ENCODE peak calls at places on chromosomes 1 and 21, in ten cellular contexts. One of them, this sample, is unnamed.

GRCh38 chr1:39407496-39407888 is 83.9 kb upstream of the BMP8A start:
- DNase-seq in thyroid gland: peak; percentile 56
- DNase-seq in endothelial cell: no peak
- DNase-seq in H9: no peak
- DNase-seq in tibial nerve: no peak
- DNase-seq in heart left ventricle: no peak
- DNase-seq in uterus: no peak
- DNase-seq in HFF-Myc: no peak
- DNase-seq in pancreas: no peak
- DNase-seq in choroid plexus epithelial cell: no peak
- DNase-seq in this sample: no peak

GRCh38 chr1:52632732-52633290 is at the start of gene SHISAL2A:
- DNase-seq in HFF-Myc: no peak
- DNase-seq in choroid plexus epithelial cell: no peak
- DNase-seq in heart left ventricle: peak; percentile 74
- DNase-seq in pancreas: peak; percentile 61
- DNase-seq in uterus: no peak
- DNase-seq in thyroid gland: peak; percentile 64
- DNase-seq in endothelial cell: peak; percentile 55
- DNase-seq in tibial nerve: no peak
- DNase-seq in H9: peak; percentile 66
- DNase-seq in this sample: peak; percentile 65

GRCh38 chr1:20120796-20121195 is 1.5 kb upstream of the PLA2G2D start:
- DNase-seq in tibial nerve: no peak
- DNase-seq in pancreas: no peak
- DNase-seq in uterus: no peak
- DNase-seq in endothelial cell: no peak
- DNase-seq in H9: no peak
- DNase-seq in HFF-Myc: no peak
- DNase-seq in thyroid gland: no peak
- DNase-seq in choroid plexus epithelial cell: no peak
- DNase-seq in heart left ventricle: no peak
- DNase-seq in this sample: no peak

GRCh38 chr1:22364764-22365163 is 86.9 kb upstream of the ZBTB40 start:
- DNase-seq in HFF-Myc: no peak
- DNase-seq in endothelial cell: no peak
- DNase-seq in thyroid gland: peak; percentile 28
- DNase-seq in pancreas: no peak
- DNase-seq in tibial nerve: no peak
- DNase-seq in H9: peak; percentile 65
- DNase-seq in heart left ventricle: no peak
- DNase-seq in choroid plexus epithelial cell: no peak
- DNase-seq in uterus: no peak
- DNase-seq in this sample: no peak

GRCh38 chr1:160375788-160376524 is 9.1 kb downstream of the NHLH1 start:
- DNase-seq in endothelial cell: no peak
- DNase-seq in thyroid gland: no peak
- DNase-seq in choroid plexus epithelial cell: peak; percentile 37
- DNase-seq in tibial nerve: no peak
- DNase-seq in HFF-Myc: no peak
- DNase-seq in heart left ventricle: no peak
- DNase-seq in uterus: no peak
- DNase-seq in H9: peak; percentile 67
- DNase-seq in pancreas: no peak
- DNase-seq in this sample: peak; percentile 50

GRCh38 chr21:37198989-37199924 is 67.9 kb downstream of the VPS26C start:
- DNase-seq in endothelial cell: no peak
- DNase-seq in H9: no peak
- DNase-seq in pancreas: no peak
- DNase-seq in tibial nerve: no peak
- DNase-seq in uterus: no peak
- DNase-seq in thyroid gland: no peak
- DNase-seq in HFF-Myc: no peak
- DNase-seq in choroid plexus epithelial cell: peak; percentile 60
- DNase-seq in heart left ventricle: no peak
- DNase-seq in this sample: no peak

GRCh38 chr1:226369110-226369509 is 38.8 kb downstream of the PARP1 start:
- DNase-seq in choroid plexus epithelial cell: no peak
- DNase-seq in tibial nerve: no peak
- DNase-seq in H9: no peak
- DNase-seq in heart left ventricle: no peak
- DNase-seq in HFF-Myc: no peak
- DNase-seq in uterus: no peak
- DNase-seq in endothelial cell: no peak
- DNase-seq in pancreas: no peak
- DNase-seq in thyroid gland: peak; percentile 66
- DNase-seq in this sample: no peak

GRCh38 chr1:205600085-205600484 is 31.7 kb downstream of the ELK4 start:
- DNase-seq in heart left ventricle: no peak
- DNase-seq in tibial nerve: no peak
- DNase-seq in endothelial cell: no peak
- DNase-seq in H9: no peak
- DNase-seq in choroid plexus epithelial cell: peak; percentile 78
- DNase-seq in pancreas: no peak
- DNase-seq in HFF-Myc: no peak
- DNase-seq in thyroid gland: no peak
- DNase-seq in uterus: no peak
- DNase-seq in this sample: peak; percentile 42

GRCh38 chr1:44678626-44679025 is 4.1 kb downstream of the ARMH1 start:
- DNase-seq in thyroid gland: no peak
- DNase-seq in HFF-Myc: no peak
- DNase-seq in endothelial cell: no peak
- DNase-seq in heart left ventricle: no peak
- DNase-seq in uterus: no peak
- DNase-seq in tibial nerve: no peak
- DNase-seq in H9: no peak
- DNase-seq in choroid plexus epithelial cell: no peak
- DNase-seq in pancreas: no peak
- DNase-seq in this sample: no peak

GRCh38 chr1:44678120-44678519 is 3.6 kb downstream of the ARMH1 start:
- DNase-seq in H9: no peak
- DNase-seq in uterus: no peak
- DNase-seq in thyroid gland: no peak
- DNase-seq in heart left ventricle: no peak
- DNase-seq in HFF-Myc: no peak
- DNase-seq in choroid plexus epithelial cell: no peak
- DNase-seq in pancreas: no peak
- DNase-seq in endothelial cell: no peak
- DNase-seq in tibial nerve: no peak
- DNase-seq in this sample: no peak

GRCh38 chr1:44676484-44677200 is 2.1 kb downstream of the ARMH1 start:
- DNase-seq in endothelial cell: no peak
- DNase-seq in pancreas: no peak
- DNase-seq in thyroid gland: no peak
- DNase-seq in choroid plexus epithelial cell: peak; percentile 93
- DNase-seq in heart left ventricle: no peak
- DNase-seq in H9: no peak
- DNase-seq in HFF-Myc: peak; percentile 61
- DNase-seq in tibial nerve: no peak
- DNase-seq in uterus: no peak
- DNase-seq in this sample: no peak

GRCh38 chr1:44675186-44675585 is 672 bp downstream of the ARMH1 start:
- DNase-seq in H9: no peak
- DNase-seq in choroid plexus epithelial cell: no peak
- DNase-seq in endothelial cell: no peak
- DNase-seq in uterus: no peak
- DNase-seq in tibial nerve: no peak
- DNase-seq in heart left ventricle: no peak
- DNase-seq in thyroid gland: no peak
- DNase-seq in HFF-Myc: no peak
- DNase-seq in pancreas: no peak
- DNase-seq in this sample: no peak

DNA sequence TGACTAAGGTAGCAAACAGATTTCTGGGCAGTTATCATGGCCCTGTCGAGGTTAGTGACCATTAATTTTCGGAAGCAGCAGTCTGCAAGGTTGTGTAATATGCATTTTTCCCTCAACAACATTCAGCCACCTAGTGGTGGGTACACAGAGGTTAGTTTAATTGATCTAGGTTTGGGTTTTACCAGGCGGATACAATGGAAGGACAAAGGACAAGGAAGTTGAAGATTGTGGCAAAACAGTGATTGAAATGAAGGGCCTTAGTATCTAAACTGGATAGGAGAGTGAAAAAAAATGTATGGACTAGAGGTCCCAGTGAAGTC is 2.6 kb downstream of the ARMH1 start:
- DNase-seq in H9: no peak
- DNase-seq in choroid plexus epithelial cell: peak; percentile 69
- DNase-seq in pancreas: no peak
- DNase-seq in uterus: no peak
- DNase-seq in tibial nerve: no peak
- DNase-seq in endothelial cell: no peak
- DNase-seq in heart left ventricle: no peak
- DNase-seq in HFF-Myc: no peak
- DNase-seq in thyroid gland: no peak
- DNase-seq in this sample: no peak
- TF ChIP-seq CTCF in H9: peak; percentile 73
- TF ChIP-seq CTCF in choroid plexus epithelial cell: peak; percentile 62
- TF ChIP-seq CTCF in pancreas: peak; percentile 32
- TF ChIP-seq CTCF in uterus: peak; percentile 30
- TF ChIP-seq CTCF in tibial nerve: no peak
- TF ChIP-seq CTCF in endothelial cell: peak; percentile 70
- TF ChIP-seq CTCF in heart left ventricle: peak; percentile 45
- TF ChIP-seq CTCF in HFF-Myc: peak; percentile 57
- TF ChIP-seq CTCF in thyroid gland: peak; percentile 20
- TF ChIP-seq CTCF in this sample: no peak

DNA sequence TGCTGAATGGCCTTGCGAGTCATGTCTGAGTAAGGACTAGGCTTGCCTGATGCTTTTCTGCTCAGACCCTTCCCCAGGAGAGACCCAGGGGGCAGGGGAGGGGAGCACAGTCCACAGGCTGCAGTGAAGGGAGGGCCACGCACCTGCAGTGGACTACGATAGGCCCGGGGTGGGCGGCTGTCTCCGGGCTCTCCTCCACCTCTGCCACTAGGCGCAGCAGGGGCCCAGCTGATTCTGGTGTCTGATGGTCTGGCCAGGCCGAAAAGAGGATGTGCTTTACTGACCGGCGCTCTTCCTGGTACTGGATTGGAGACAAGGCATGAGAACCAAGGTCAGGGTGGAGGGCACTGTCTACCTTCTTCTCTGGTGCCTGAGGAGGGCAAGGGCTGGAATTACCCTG is 7.9 kb upstream of the ARL8A start:
- DNase-seq in heart left ventricle: no peak
- DNase-seq in H9: peak; percentile 48
- DNase-seq in endothelial cell: no peak
- DNase-seq in uterus: no peak
- DNase-seq in thyroid gland: no peak
- DNase-seq in tibial nerve: no peak
- DNase-seq in pancreas: no peak
- DNase-seq in choroid plexus epithelial cell: no peak
- DNase-seq in HFF-Myc: no peak
- DNase-seq in this sample: no peak
- TF ChIP-seq CTCF in heart left ventricle: no peak
- TF ChIP-seq CTCF in H9: no peak
- TF ChIP-seq CTCF in endothelial cell: no peak
- TF ChIP-seq CTCF in uterus: no peak
- TF ChIP-seq CTCF in thyroid gland: no peak
- TF ChIP-seq CTCF in tibial nerve: no peak
- TF ChIP-seq CTCF in pancreas: no peak
- TF ChIP-seq CTCF in choroid plexus epithelial cell: no peak
- TF ChIP-seq CTCF in HFF-Myc: no peak
- TF ChIP-seq CTCF in this sample: no peak

GRCh38 chr21:35843911-35844667 is 216.2 kb downstream of the SETD4 start:
- DNase-seq in pancreas: no peak
- DNase-seq in thyroid gland: no peak
- DNase-seq in HFF-Myc: no peak
- DNase-seq in uterus: peak; percentile 26
- DNase-seq in choroid plexus epithelial cell: no peak
- DNase-seq in endothelial cell: no peak
- DNase-seq in tibial nerve: no peak
- DNase-seq in H9: no peak
- DNase-seq in heart left ventricle: no peak
- DNase-seq in this sample: no peak

GRCh38 chr21:35838350-35838749 is 222.0 kb downstream of the SETD4 start:
- DNase-seq in HFF-Myc: no peak
- DNase-seq in heart left ventricle: no peak
- DNase-seq in endothelial cell: no peak
- DNase-seq in tibial nerve: no peak
- DNase-seq in pancreas: no peak
- DNase-seq in uterus: no peak
- DNase-seq in choroid plexus epithelial cell: no peak
- DNase-seq in H9: no peak
- DNase-seq in thyroid gland: no peak
- DNase-seq in this sample: no peak

GRCh38 chr21:35840949-35841348 is 219.4 kb downstream of the SETD4 start:
- DNase-seq in pancreas: no peak
- DNase-seq in endothelial cell: no peak
- DNase-seq in H9: no peak
- DNase-seq in HFF-Myc: no peak
- DNase-seq in uterus: no peak
- DNase-seq in choroid plexus epithelial cell: no peak
- DNase-seq in thyroid gland: no peak
- DNase-seq in heart left ventricle: no peak
- DNase-seq in tibial nerve: no peak
- DNase-seq in this sample: no peak

GRCh38 chr21:35838987-35839763 is 221.2 kb downstream of the SETD4 start:
- DNase-seq in tibial nerve: no peak
- DNase-seq in pancreas: no peak
- DNase-seq in choroid plexus epithelial cell: no peak
- DNase-seq in thyroid gland: no peak
- DNase-seq in HFF-Myc: no peak
- DNase-seq in heart left ventricle: no peak
- DNase-seq in uterus: no peak
- DNase-seq in endothelial cell: no peak
- DNase-seq in H9: no peak
- DNase-seq in this sample: no peak

DNA sequence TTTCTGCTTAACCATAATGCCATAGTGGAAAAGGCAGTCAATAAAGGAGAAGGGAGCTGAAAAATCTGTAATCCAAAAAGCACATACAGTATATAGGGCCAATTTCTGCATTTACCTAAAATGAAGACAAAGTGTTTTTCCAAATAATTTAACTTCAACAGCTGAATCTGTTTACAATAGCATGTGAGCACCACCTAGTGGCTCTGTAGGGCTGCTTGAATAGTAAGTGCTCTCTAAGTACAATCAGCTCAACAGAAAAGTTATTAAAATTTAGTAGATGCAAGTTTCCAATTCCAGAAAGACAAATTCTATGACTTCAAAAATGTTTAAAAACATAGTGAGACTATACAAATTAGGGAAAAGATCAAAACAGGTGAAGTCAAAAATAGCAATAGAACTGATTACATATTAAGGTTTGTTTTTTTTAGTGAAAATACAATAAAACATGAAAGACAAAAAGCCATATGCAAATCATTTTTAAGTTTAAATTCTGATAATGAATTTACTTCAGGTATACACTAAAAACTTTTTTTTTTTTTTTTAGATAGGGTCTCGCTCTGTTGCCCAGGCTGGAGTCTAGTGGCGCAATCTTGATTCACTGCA is 220.0 kb downstream of the SETD4 start:
- DNase-seq in choroid plexus epithelial cell: peak; percentile 95
- DNase-seq in thyroid gland: peak; percentile 69
- DNase-seq in tibial nerve: peak; percentile 56
- DNase-seq in uterus: peak; percentile 26
- DNase-seq in HFF-Myc: peak; percentile 63
- DNase-seq in H9: no peak
- DNase-seq in heart left ventricle: no peak
- DNase-seq in pancreas: no peak
- DNase-seq in endothelial cell: peak; percentile 52
- DNase-seq in this sample: peak; percentile 36
- TF ChIP-seq CTCF in choroid plexus epithelial cell: peak; percentile 86
- TF ChIP-seq CTCF in thyroid gland: peak; percentile 75
- TF ChIP-seq CTCF in tibial nerve: peak; percentile 67
- TF ChIP-seq CTCF in uterus: peak; percentile 58
- TF ChIP-seq CTCF in HFF-Myc: peak; percentile 83
- TF ChIP-seq CTCF in H9: peak; percentile 94
- TF ChIP-seq CTCF in heart left ventricle: peak; percentile 82
- TF ChIP-seq CTCF in pancreas: peak; percentile 75
- TF ChIP-seq CTCF in endothelial cell: peak; percentile 63
- TF ChIP-seq CTCF in this sample: peak; percentile 65

GRCh38 chr1:169339773-169340172 is 27.8 kb downstream of the NME7 start:
- DNase-seq in H9: no peak
- DNase-seq in choroid plexus epithelial cell: no peak
- DNase-seq in thyroid gland: no peak
- DNase-seq in heart left ventricle: no peak
- DNase-seq in HFF-Myc: no peak
- DNase-seq in pancreas: no peak
- DNase-seq in uterus: no peak
- DNase-seq in endothelial cell: no peak
- DNase-seq in tibial nerve: no peak
- DNase-seq in this sample: no peak
- TF ChIP-seq CTCF in H9: no peak
- TF ChIP-seq CTCF in choroid plexus epithelial cell: no peak
- TF ChIP-seq CTCF in thyroid gland: no peak
- TF ChIP-seq CTCF in heart left ventricle: no peak
- TF ChIP-seq CTCF in HFF-Myc: no peak
- TF ChIP-seq CTCF in pancreas: no peak
- TF ChIP-seq CTCF in uterus: no peak
- TF ChIP-seq CTCF in endothelial cell: no peak
- TF ChIP-seq CTCF in tibial nerve: no peak
- TF ChIP-seq CTCF in this sample: no peak

This sample was measured in GM20000.